ENCODE peak calls at places on chromosomes 2 and 18, in six cellular contexts. Y, D, I, F, Z and X are unnamed samples. For H3K9me3, H3K27me3 and H3K4me1, the result is how much of the 10 kb centered on the place peaks cover.

GRCh38 chr2:128466377-128467175 is 147.9 kb upstream of the HS6ST1 start:
- DNase-seq in Z (peak), Y (peak), I (peak), D (peak), F (peak), X (no peak)

GRCh38 chr2:157898591-157898996 is 22.5 kb upstream of the ACVR1 start:
- DNase-seq in I (no peak), Y (peak), F (peak), Z (no peak), D (no peak), X (no peak)

GRCh38 chr2:181072486-181072885 is 92.1 kb downstream of the UBE2E3 start:
- DNase-seq in F (no peak), D (no peak), I (no peak), Y (peak), Z (no peak), X (no peak)

GRCh38 chr2:9703701-9704221 is 73.0 kb upstream of the YWHAQ start:
- DNase-seq in D (no peak), I (no peak), Y (peak), F (no peak), Z (no peak), X (no peak)

GRCh38 chr2:40034198-40034597 is 255.1 kb upstream of the THUMPD2 start:
- DNase-seq in Y (peak), I (no peak), F (no peak), Z (no peak), D (no peak), X (no peak)

GRCh38 chr2:12990523-12990922 is 273.8 kb downstream of the TRIB2 start:
- DNase-seq in Y (peak), I (no peak), Z (no peak), D (no peak), F (no peak), X (no peak)

GRCh38 chr18:79874553-79875530 is 76.6 kb downstream of the SLC66A2 start:
- DNase-seq in D (no peak), I (no peak), Z (no peak), Y (no peak), F (no peak), X (peak)

GRCh38 chr18:6205706-6206105 is 209.0 kb downstream of the L3MBTL4 start:
- DNase-seq in I (no peak), Z (no peak), D (no peak), F (no peak), Y (peak), X (no peak)

GRCh38 chr2:75994759-75995158 is 284.0 kb upstream of the GCFC2 start:
- DNase-seq in I (no peak), Z (no peak), F (no peak), Y (no peak), D (no peak), X (no peak)

DNA sequence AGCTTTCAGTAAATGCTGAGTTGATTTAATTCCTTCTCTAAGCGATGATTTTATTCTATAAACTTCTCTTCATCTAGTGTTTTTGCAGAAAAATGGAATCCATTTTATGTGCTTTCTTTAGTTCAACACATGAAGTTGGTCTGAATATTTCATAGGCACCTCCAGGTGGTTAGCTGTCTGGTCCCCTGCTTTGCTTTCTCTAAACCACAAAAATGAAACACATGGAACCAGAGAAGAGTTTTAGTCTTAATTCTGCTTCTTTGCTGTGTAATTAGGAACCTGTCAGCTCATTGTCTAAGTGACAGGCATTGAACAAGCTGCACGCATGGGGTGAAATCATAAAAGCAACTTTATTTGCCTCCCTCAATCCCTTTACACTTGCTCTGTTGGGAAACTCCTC is 150.3 kb downstream of the PIK3C3 start:
- DNase-seq in Z (peak), F (no peak), D (no peak), Y (no peak), I (no peak), X (no peak)
- H3K9me3 ChIP-seq in Z (under half), F (under half), D (under half), Y (under half), I (under half), X (under half)

DNA sequence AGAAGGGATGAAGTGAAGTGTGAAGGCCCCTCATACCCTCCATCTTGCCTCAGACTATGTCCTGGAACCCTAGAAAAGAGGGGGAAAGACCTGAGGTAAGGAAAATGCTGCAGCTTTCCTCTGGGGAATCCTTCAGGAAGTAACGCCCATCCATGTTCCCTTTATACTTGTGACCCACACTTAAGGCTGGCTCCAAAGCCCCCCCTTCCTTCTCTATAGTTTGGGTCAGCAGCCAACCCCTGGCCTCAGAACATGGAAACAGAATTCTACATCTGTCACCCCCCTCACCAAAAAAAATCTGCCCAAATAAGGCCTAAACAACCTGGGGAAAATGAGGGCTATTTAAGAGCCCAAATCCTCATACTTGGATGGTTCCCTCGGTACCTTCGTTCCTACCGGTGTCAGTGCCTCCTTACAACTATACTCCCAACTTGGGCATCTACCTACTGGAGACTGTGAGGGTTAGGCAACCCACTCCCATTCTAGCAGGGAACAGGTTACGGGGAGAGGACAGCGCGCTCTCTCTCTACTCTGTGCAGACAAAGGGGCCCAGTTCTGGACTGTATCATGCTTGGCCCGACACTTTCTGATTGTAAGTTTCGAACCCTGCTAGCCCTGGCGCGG is 689 bp downstream of the OST4 start:
- DNase-seq in Z (no peak), F (no peak), I (no peak), D (no peak), Y (no peak), X (peak)
- H3K27me3 ChIP-seq in Z (under half), F (under half), I (under half), D (under half), Y (under half), X (under half)

GRCh38 chr2:42164971-42165370 is 4.2 kb upstream of the EML4 start:
- DNase-seq in Z (no peak), Y (no peak), F (no peak), D (no peak), I (no peak), X (no peak)
- H3K4me1 ChIP-seq in Z (under half), Y (under half), F (under half), D (under half), I (under half), X (under half)

DNA sequence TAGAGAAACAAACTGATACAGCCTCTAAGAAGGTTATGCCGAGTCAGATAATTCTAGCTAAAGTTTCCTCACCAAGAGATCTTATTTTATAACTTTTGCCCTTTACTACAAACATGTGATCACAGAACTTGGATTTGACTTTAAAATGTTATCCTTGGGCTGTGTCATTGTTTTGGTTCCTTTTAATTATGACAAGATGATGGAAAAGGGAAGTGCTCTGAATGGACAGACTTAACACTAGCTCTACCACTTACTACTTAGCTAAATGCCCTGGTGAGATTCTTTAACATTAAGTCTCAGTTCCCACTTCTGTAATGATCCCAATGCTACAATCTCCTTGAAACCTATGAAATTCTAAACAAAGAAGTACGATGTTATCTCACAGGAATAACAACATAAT is 69.9 kb downstream of the RTTN start:
- DNase-seq in F (no peak), I (no peak), Y (peak), D (no peak), Z (no peak), X (no peak)
- H3K9me3 ChIP-seq in F (under half), I (under half), Y (under half), D (under half), Z (under half), X (under half)

GRCh38 chr2:5060956-5061355 is 631.2 kb upstream of the SOX11 start:
- DNase-seq in D (no peak), Z (no peak), Y (no peak), I (no peak), F (no peak), X (no peak)
- H3K27me3 ChIP-seq in D (under half), Z (under half), Y (under half), I (under half), F (under half), X (under half)

GRCh38 chr2:19140463-19141208 is 217.8 kb downstream of the OSR1 start:
- DNase-seq in I (no peak), D (no peak), F (no peak), Z (no peak), Y (peak), X (no peak)

GRCh38 chr2:19141234-19142004 is 217.0 kb downstream of the OSR1 start:
- DNase-seq in I (no peak), F (no peak), Y (no peak), D (no peak), Z (no peak), X (no peak)

GRCh38 chr2:19137433-19137832 is 221.0 kb downstream of the OSR1 start:
- DNase-seq in D (no peak), F (no peak), I (no peak), Y (no peak), Z (no peak), X (no peak)

GRCh38 chr2:19138264-19138825 is 220.1 kb downstream of the OSR1 start:
- DNase-seq in I (no peak), D (no peak), Z (no peak), Y (no peak), F (no peak), X (no peak)

GRCh38 chr2:19139386-19139785 is 219.0 kb downstream of the OSR1 start:
- DNase-seq in Y (no peak), D (no peak), F (no peak), Z (no peak), I (no peak), X (no peak)
- H3K4me1 ChIP-seq in Y (under half), D (under half), F (under half), Z (under half), I (under half), X (under half)